ENCODE peak calls at places on chromosomes 1 and 21, in seven cellular contexts. T, S, D, A, M, F and L are unnamed samples.

GRCh38 chr1:207088731-207089626 is at the start of gene C4BPB:
- DNase-seq in M (no peak), A (no peak), S (no peak), D (no peak), F (no peak), T (no peak), L (no peak)

GRCh38 chr21:17585875-17586450 is 26.7 kb downstream of the BTG3 start:
- DNase-seq in D (peak), A (no peak), T (no peak), M (peak), F (no peak), S (peak), L (no peak)

GRCh38 chr1:33383974-33384767 is 46.7 kb downstream of the PHC2 start:
- DNase-seq in M (no peak), A (no peak), S (no peak), T (no peak), F (no peak), D (peak), L (no peak)

GRCh38 chr1:222711319-222712252 is 705 bp downstream of the AIDA start:
- DNase-seq in F (peak), A (peak), D (peak), T (no peak), M (peak), S (peak), L (peak)

GRCh38 chr1:71780681-71781080 is 501.7 kb downstream of the NEGR1 start:
- DNase-seq in S (no peak), M (no peak), F (no peak), D (peak), T (no peak), A (no peak), L (no peak)

GRCh38 chr1:85554630-85555327 is 25.8 kb upstream of the CCN1 start:
- DNase-seq in S (no peak), M (no peak), A (no peak), F (no peak), D (peak), T (no peak), L (no peak)

GRCh38 chr1:47313915-47314664 is at the start of gene STIL:
- DNase-seq in S (peak), A (peak), D (peak), M (peak), F (peak), T (peak), L (peak)

GRCh38 chr1:212515329-212515760 is 82.6 kb downstream of the NENF start:
- DNase-seq in T (no peak), F (no peak), A (no peak), M (no peak), S (peak), D (no peak), L (no peak)

GRCh38 chr1:32627596-32628162 is 22.7 kb downstream of the ZBTB8OS start:
- DNase-seq in D (no peak), M (no peak), T (no peak), A (no peak), F (no peak), S (no peak), L (no peak)